ENCODE peak calls at places on chromosomes 11 and 22, in seven cellular contexts. S is SJSA1; L is cardiac muscle cell; H is CD8-positive, alpha-beta T cell; G is right lobe of liver; C is neural progenitor cell; U is uterus. I is an unnamed sample. For H3K36me3 and H3K4me1, the result is how much of the 10 kb centered on the place peaks cover.

GRCh38 chr11:2673871-2674471 is 25.8 kb downstream of the KCNQ1OT1 start:
- DNase-seq in H (no peak), S (peak), C (no peak), L (peak), G (no peak), U (no peak), I (no peak)

GRCh38 chr11:44964526-44965209 is 14.0 kb upstream of the TP53I11 start:
- DNase-seq in U (no peak), L (no peak), S (no peak), G (no peak), C (peak), H (no peak), I (no peak)

GRCh38 chr22:40156001-40156516 is 21.7 kb upstream of the TNRC6B start:
- DNase-seq in S (peak), H (no peak), G (peak), C (no peak), L (peak), U (no peak), I (no peak)

GRCh38 chr22:30582051-30582450 is 7.6 kb upstream of the GAL3ST1 start:
- DNase-seq in C (no peak), H (no peak), G (no peak), L (no peak), U (no peak), S (no peak), I (no peak)

GRCh38 chr11:21634491-21634890 is 558.4 kb upstream of the ANO5 start:
- DNase-seq in S (no peak), C (no peak), G (no peak), L (no peak), U (no peak), H (no peak), I (no peak)

GRCh38 chr11:76054330-76054729 is 152.0 kb downstream of the WNT11 start:
- DNase-seq in L (no peak), G (no peak), C (no peak), S (no peak), H (no peak), U (no peak), I (no peak)

GRCh38 chr22:49209452-49210195 is 618.0 kb downstream of the BRD1 start:
- DNase-seq in S (no peak), C (no peak), H (no peak), G (peak), L (no peak), U (peak), I (peak)

GRCh38 chr22:24594569-24595120 is 1.8 kb upstream of the LRRC75B start:
- DNase-seq in H (no peak), G (no peak), S (no peak), C (no peak), U (no peak), L (no peak), I (no peak)

GRCh38 chr11:59154585-59154984 is 11.9 kb downstream of the FAM111A start:
- DNase-seq in C (no peak), L (no peak), U (no peak), S (no peak), H (no peak), G (no peak), I (no peak)

GRCh38 chr11:129425214-129425613 is 49.6 kb downstream of the BARX2 start:
- DNase-seq in S (no peak), H (no peak), U (no peak), L (no peak), C (no peak), G (no peak), I (no peak)

GRCh38 chr22:28920757-28921584 is 37.6 kb downstream of the ZNRF3 start:
- DNase-seq in L (no peak), C (no peak), H (no peak), S (no peak), U (no peak), G (no peak), I (no peak)
- H3K27ac ChIP-seq in L (peak), C (no peak), H (no peak), S (no peak), U (no peak), G (no peak), I (no peak)

GRCh38 chr11:116862951-116863350 is 25.5 kb upstream of the APOA1 start:
- DNase-seq in S (no peak), H (no peak), G (no peak), U (no peak), C (no peak), L (no peak), I (no peak)
- H3K36me3 ChIP-seq in S (under half), H (under half), G (under half), U (under half), C (under half), L (half or more), I (half or more)

GRCh38 chr11:19089421-19089820 is 27.5 kb upstream of the ZDHHC13 start:
- DNase-seq in L (no peak), H (no peak), S (no peak), G (no peak), C (no peak), U (no peak), I (no peak)
- H3K4me1 ChIP-seq in L (under half), H (under half), S (under half), G (under half), C (under half), U (under half), I (under half)

DNA sequence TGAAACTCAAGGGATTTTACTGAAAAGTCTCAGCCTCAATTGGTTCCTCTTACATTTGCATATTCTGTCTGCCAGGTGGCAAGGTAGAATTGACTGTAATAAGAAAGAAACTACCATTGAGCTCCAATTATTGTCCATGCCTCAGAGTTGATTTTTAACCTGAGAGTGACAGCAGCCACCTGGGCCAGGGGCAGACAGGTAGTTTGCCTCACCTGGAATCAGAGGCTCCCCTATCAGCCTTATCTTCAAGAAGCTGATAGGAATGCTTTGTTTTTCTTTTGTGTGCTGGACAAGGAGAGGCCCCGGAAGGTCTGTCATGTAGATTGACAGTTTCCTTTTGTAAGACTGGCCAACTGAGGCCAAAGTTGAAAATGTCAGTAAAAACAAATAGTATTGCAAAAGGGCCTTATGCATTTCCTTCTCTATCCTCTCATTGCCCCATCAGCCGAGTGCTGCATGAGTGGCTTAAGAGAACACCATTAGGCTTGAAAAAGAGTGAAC is 34.1 kb downstream of the CD44 start:
- DNase-seq in H (no peak), S (no peak), U (no peak), G (peak), C (no peak), L (peak), I (no peak)
- H3K27ac ChIP-seq in H (peak), S (no peak), U (peak), G (no peak), C (no peak), L (no peak), I (no peak)

GRCh38 chr11:92050305-92050704 is 174.3 kb upstream of the FAT3 start:
- DNase-seq in C (peak), S (no peak), G (no peak), L (no peak), H (no peak), U (no peak), I (no peak)

GRCh38 chr11:92048415-92048814 is 176.2 kb upstream of the FAT3 start:
- DNase-seq in H (no peak), C (no peak), G (no peak), S (no peak), U (no peak), L (no peak), I (no peak)

GRCh38 chr11:92046103-92046502 is 178.5 kb upstream of the FAT3 start:
- DNase-seq in S (no peak), G (no peak), U (no peak), C (no peak), L (no peak), H (no peak), I (no peak)

GRCh38 chr11:92045325-92045724 is 179.3 kb upstream of the FAT3 start:
- DNase-seq in C (no peak), U (no peak), L (no peak), H (no peak), S (no peak), G (no peak), I (no peak)
- H3K36me3 ChIP-seq in C (under half), U (under half), L (under half), H (under half), S (under half), G (under half), I (under half)

GRCh38 chr11:1508986-1509385 is 22.4 kb upstream of the MOB2 start:
- DNase-seq in C (no peak), S (no peak), H (no peak), G (peak), L (no peak), U (no peak), I (no peak)
- H3K4me1 ChIP-seq in C (under half), S (under half), H (under half), G (under half), L (under half), U (under half), I (half or more)

GRCh38 chr11:96275807-96276594 is 67.0 kb downstream of the MAML2 start:
- DNase-seq in G (no peak), L (peak), C (no peak), H (no peak), S (no peak), U (no peak), I (no peak)
- H3K27ac ChIP-seq in G (no peak), L (peak), C (no peak), H (no peak), S (no peak), U (peak), I (no peak)

I was measured in right atrium auricular region.